ENCODE peak calls at places on chromosomes 2 and 18, in five cellular contexts. K, P, Y, L and V are unnamed samples.

GRCh38 chr2:101961287-101962242 is 30.2 kb upstream of the IL1R2 start:
- DNase-seq in P (no peak), Y (peak), L (no peak), K (no peak), V (peak)

GRCh38 chr18:12420831-12421421 is 13.2 kb downstream of the PRELID3A start:
- DNase-seq in P (no peak), L (peak), Y (peak), K (peak), V (no peak)

GRCh38 chr2:79327460-79327859 is 167.9 kb upstream of the REG3A start:
- DNase-seq in P (no peak), Y (no peak), K (no peak), L (no peak), V (no peak)

GRCh38 chr2:240567137-240567871 is 980 bp upstream of the RNPEPL1 start:
- DNase-seq in K (no peak), L (peak), P (no peak), Y (no peak), V (peak)

GRCh38 chr18:8176554-8176953 is 432.7 kb upstream of the RAB12 start:
- DNase-seq in K (no peak), Y (no peak), P (no peak), L (no peak), V (no peak)

GRCh38 chr2:182668671-182669070 is 47.4 kb upstream of the DNAJC10 start:
- DNase-seq in K (peak), P (peak), Y (no peak), L (no peak), V (no peak)

GRCh38 chr18:46481048-46481846 is 175.8 kb downstream of the LOXHD1 start:
- DNase-seq in P (peak), K (peak), L (peak), Y (peak), V (peak)

GRCh38 chr18:46372670-46373069 is 268.5 kb downstream of the HAUS1 start:
- DNase-seq in K (no peak), Y (no peak), P (no peak), L (no peak), V (no peak)

GRCh38 chr2:132815522-132815921 is 145.5 kb upstream of the LYPD1 start:
- DNase-seq in L (no peak), P (no peak), Y (peak), K (no peak), V (peak)

GRCh38 chr18:14925281-14925709 is 177.3 kb downstream of the ANKRD30B start:
- DNase-seq in L (no peak), P (no peak), Y (peak), K (no peak), V (no peak)

GRCh38 chr2:232781765-232782164 is 5.4 kb upstream of the KCNJ13 start:
- DNase-seq in L (no peak), P (no peak), K (no peak), Y (peak), V (peak)

GRCh38 chr2:56372071-56372656 is 188.4 kb downstream of the CCDC85A start:
- DNase-seq in K (no peak), P (no peak), L (no peak), Y (no peak), V (no peak)

GRCh38 chr18:39173022-39173421 is 1607.4 kb upstream of the CELF4 start:
- DNase-seq in K (no peak), Y (no peak), P (peak), L (no peak), V (no peak)